ENCODE peak calls at places on chromosomes 5 and 9, in seven cellular contexts. One of them, this sample, is unnamed.

GRCh38 chr5:38601843-38602424 is 45.5 kb upstream of the LIFR start:
- DNase-seq in SJSA1: no peak
- DNase-seq in left ventricle myocardium inferior: no peak
- DNase-seq in adrenal gland: no peak
- DNase-seq in transverse colon: no peak
- DNase-seq in AG10803: no peak
- DNase-seq in NT2/D1: no peak
- DNase-seq in this sample: no peak

GRCh38 chr9:6444108-6444507 is 31.1 kb downstream of the UHRF2 start:
- DNase-seq in NT2/D1: no peak
- DNase-seq in SJSA1: no peak
- DNase-seq in adrenal gland: no peak
- DNase-seq in transverse colon: no peak
- DNase-seq in AG10803: no peak
- DNase-seq in left ventricle myocardium inferior: no peak
- DNase-seq in this sample: no peak

GRCh38 chr9:104009853-104010252 is 84.3 kb upstream of the SMC2 start:
- DNase-seq in left ventricle myocardium inferior: no peak
- DNase-seq in transverse colon: no peak
- DNase-seq in adrenal gland: no peak
- DNase-seq in NT2/D1: no peak
- DNase-seq in SJSA1: no peak
- DNase-seq in AG10803: no peak
- DNase-seq in this sample: no peak

GRCh38 chr9:109907400-109907799 is 127.4 kb downstream of the PALM2AKAP2 start:
- DNase-seq in SJSA1: peak; percentile 29
- DNase-seq in AG10803: no peak
- DNase-seq in transverse colon: peak; percentile 63
- DNase-seq in NT2/D1: no peak
- DNase-seq in adrenal gland: peak; percentile 36
- DNase-seq in left ventricle myocardium inferior: peak; percentile 37
- DNase-seq in this sample: no peak

GRCh38 chr9:123434619-123435240 is 78.7 kb downstream of the CRB2 start:
- DNase-seq in adrenal gland: no peak
- DNase-seq in transverse colon: no peak
- DNase-seq in left ventricle myocardium inferior: no peak
- DNase-seq in AG10803: no peak
- DNase-seq in NT2/D1: peak; percentile 50
- DNase-seq in SJSA1: no peak
- DNase-seq in this sample: no peak

GRCh38 chr9:33289501-33289900 is 815 bp upstream of the NFX1 start:
- DNase-seq in adrenal gland: peak; percentile 45
- DNase-seq in SJSA1: no peak
- DNase-seq in transverse colon: peak; percentile 23
- DNase-seq in left ventricle myocardium inferior: no peak
- DNase-seq in AG10803: peak; percentile 9
- DNase-seq in NT2/D1: no peak
- DNase-seq in this sample: no peak

GRCh38 chr5:133499896-133500295 is 112.4 kb downstream of the FSTL4 start:
- DNase-seq in SJSA1: no peak
- DNase-seq in left ventricle myocardium inferior: no peak
- DNase-seq in NT2/D1: no peak
- DNase-seq in AG10803: no peak
- DNase-seq in adrenal gland: no peak
- DNase-seq in transverse colon: peak; percentile 20
- DNase-seq in this sample: no peak

GRCh38 chr9:37324691-37325490 is 97.6 kb upstream of the GRHPR start:
- DNase-seq in NT2/D1: peak; percentile 8
- DNase-seq in adrenal gland: no peak
- DNase-seq in transverse colon: no peak
- DNase-seq in AG10803: no peak
- DNase-seq in left ventricle myocardium inferior: no peak
- DNase-seq in SJSA1: no peak
- DNase-seq in this sample: no peak

GRCh38 chr5:176183321-176184074 is 54.7 kb upstream of the SIMC1 start:
- DNase-seq in transverse colon: no peak
- DNase-seq in AG10803: no peak
- DNase-seq in NT2/D1: no peak
- DNase-seq in SJSA1: no peak
- DNase-seq in adrenal gland: no peak
- DNase-seq in left ventricle myocardium inferior: no peak
- DNase-seq in this sample: no peak

GRCh38 chr9:88998911-88999310 is 7.6 kb downstream of the S1PR3 start:
- DNase-seq in NT2/D1: no peak
- DNase-seq in adrenal gland: peak; percentile 94
- DNase-seq in left ventricle myocardium inferior: peak; percentile 66
- DNase-seq in SJSA1: no peak
- DNase-seq in AG10803: peak; percentile 69
- DNase-seq in transverse colon: no peak
- DNase-seq in this sample: no peak

GRCh38 chr9:69049094-69049493 is 13.5 kb downstream of the FXN start:
- DNase-seq in adrenal gland: no peak
- DNase-seq in NT2/D1: no peak
- DNase-seq in SJSA1: no peak
- DNase-seq in AG10803: no peak
- DNase-seq in transverse colon: no peak
- DNase-seq in left ventricle myocardium inferior: no peak
- DNase-seq in this sample: no peak

GRCh38 chr9:120904999-120905793 is 21.4 kb downstream of the TRAF1 start:
- DNase-seq in SJSA1: no peak
- DNase-seq in AG10803: no peak
- DNase-seq in transverse colon: no peak
- DNase-seq in left ventricle myocardium inferior: no peak
- DNase-seq in adrenal gland: no peak
- DNase-seq in NT2/D1: no peak
- DNase-seq in this sample: no peak

GRCh38 chr9:108813951-108814601 is 41.7 kb downstream of the ACTL7B start:
- DNase-seq in SJSA1: peak; percentile 27
- DNase-seq in NT2/D1: peak; percentile 32
- DNase-seq in AG10803: peak; percentile 42
- DNase-seq in left ventricle myocardium inferior: no peak
- DNase-seq in transverse colon: no peak
- DNase-seq in adrenal gland: peak; percentile 44
- DNase-seq in this sample: no peak

GRCh38 chr5:177442066-177442836 is 4.4 kb upstream of the PRR7 start:
- DNase-seq in SJSA1: no peak
- DNase-seq in transverse colon: no peak
- DNase-seq in left ventricle myocardium inferior: no peak
- DNase-seq in AG10803: no peak
- DNase-seq in adrenal gland: no peak
- DNase-seq in NT2/D1: no peak
- DNase-seq in this sample: no peak

GRCh38 chr5:401216-402034 is 41.6 kb upstream of the EXOC3 start:
- DNase-seq in AG10803: no peak
- DNase-seq in left ventricle myocardium inferior: no peak
- DNase-seq in SJSA1: no peak
- DNase-seq in adrenal gland: no peak
- DNase-seq in NT2/D1: no peak
- DNase-seq in transverse colon: no peak
- DNase-seq in this sample: no peak

GRCh38 chr9:34958411-34958982 is 412 bp downstream of the PHF24 start:
- DNase-seq in transverse colon: no peak
- DNase-seq in adrenal gland: no peak
- DNase-seq in left ventricle myocardium inferior: no peak
- DNase-seq in AG10803: no peak
- DNase-seq in NT2/D1: no peak
- DNase-seq in SJSA1: no peak
- DNase-seq in this sample: no peak

GRCh38 chr9:137784046-137784445 is 93.5 kb upstream of the CACNA1B start:
- DNase-seq in SJSA1: no peak
- DNase-seq in NT2/D1: no peak
- DNase-seq in AG10803: no peak
- DNase-seq in transverse colon: no peak
- DNase-seq in left ventricle myocardium inferior: no peak
- DNase-seq in adrenal gland: no peak
- DNase-seq in this sample: no peak

GRCh38 chr5:54091416-54092130 is 218.8 kb downstream of the ARL15 start:
- DNase-seq in left ventricle myocardium inferior: peak; percentile 30
- DNase-seq in NT2/D1: no peak
- DNase-seq in adrenal gland: no peak
- DNase-seq in transverse colon: no peak
- DNase-seq in SJSA1: no peak
- DNase-seq in AG10803: no peak
- DNase-seq in this sample: no peak

GRCh38 chr5:31319338-31319737 is 125.9 kb downstream of the CDH6 start:
- DNase-seq in left ventricle myocardium inferior: no peak
- DNase-seq in AG10803: no peak
- DNase-seq in NT2/D1: no peak
- DNase-seq in adrenal gland: no peak
- DNase-seq in transverse colon: no peak
- DNase-seq in SJSA1: no peak
- DNase-seq in this sample: no peak

GRCh38 chr9:72871685-72872084 is 81.2 kb downstream of the ALDH1A1 start:
- DNase-seq in SJSA1: peak; percentile 24
- DNase-seq in NT2/D1: no peak
- DNase-seq in transverse colon: no peak
- DNase-seq in adrenal gland: no peak
- DNase-seq in AG10803: peak; percentile 24
- DNase-seq in left ventricle myocardium inferior: no peak
- DNase-seq in this sample: no peak
- H3K4me3 ChIP-seq in SJSA1: no peak overlapping the region
- H3K4me3 ChIP-seq in NT2/D1: no peak overlapping the region
- H3K4me3 ChIP-seq in transverse colon: no peak overlapping the region
- H3K4me3 ChIP-seq in adrenal gland: no peak overlapping the region
- H3K4me3 ChIP-seq in AG10803: no peak overlapping the region
- H3K4me3 ChIP-seq in left ventricle myocardium inferior: peak overlapping the region; percentile 41
- H3K4me3 ChIP-seq in this sample: no peak overlapping the region

DNA sequence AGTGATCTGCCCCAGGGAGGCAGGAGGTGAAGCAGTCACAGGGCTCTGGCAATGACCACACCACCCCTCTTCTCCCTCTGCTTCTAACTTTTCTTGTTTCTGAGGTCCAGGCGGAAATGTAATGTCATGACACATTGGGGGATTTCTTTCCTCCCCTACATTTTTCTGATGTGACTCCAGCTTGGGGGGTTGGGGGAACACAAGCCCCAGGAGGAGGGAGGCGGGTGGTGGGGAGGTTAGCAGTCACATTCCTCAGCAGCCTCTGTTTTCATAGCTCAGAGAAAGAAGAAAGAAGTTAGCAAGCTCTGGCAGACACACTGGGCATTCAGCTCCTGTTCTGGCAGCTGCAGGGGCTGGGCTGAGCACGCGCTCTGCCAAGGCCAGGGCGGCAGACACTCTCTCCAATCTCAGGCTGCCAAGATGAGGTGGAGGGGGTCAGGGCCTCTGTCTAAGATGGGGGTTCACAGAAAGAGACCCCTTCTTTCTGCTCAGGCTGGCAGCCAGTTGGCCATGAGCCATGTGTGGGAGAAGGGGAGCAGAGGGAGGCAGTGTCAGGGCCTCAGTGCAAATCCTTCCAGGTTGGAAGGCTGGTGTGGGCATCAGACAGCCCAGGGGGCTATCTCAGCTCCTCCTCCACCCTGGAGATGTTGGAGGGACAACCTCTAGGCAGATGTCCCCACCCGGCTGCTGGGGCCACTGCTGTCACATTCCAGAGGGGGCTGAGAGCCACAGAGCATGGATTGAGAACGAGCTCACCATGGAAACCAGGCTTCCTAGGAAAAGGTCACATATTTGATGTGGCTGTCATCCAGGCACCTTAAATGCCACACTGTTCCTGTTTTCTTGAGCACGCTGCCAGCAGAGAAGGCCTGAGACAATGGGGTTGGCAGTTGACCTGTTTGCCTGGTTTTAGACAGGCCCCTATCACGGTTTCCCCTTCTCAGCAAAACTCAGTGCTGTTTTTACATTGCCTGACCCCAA is 20.1 kb upstream of the PFDN1 start:
- DNase-seq in adrenal gland: peak; percentile 62
- DNase-seq in AG10803: peak; percentile 95
- DNase-seq in transverse colon: no peak
- DNase-seq in NT2/D1: no peak
- DNase-seq in left ventricle myocardium inferior: peak; percentile 34
- DNase-seq in SJSA1: peak; percentile 96
- DNase-seq in this sample: no peak
- H3K4me3 ChIP-seq in adrenal gland: no peak overlapping the region
- H3K4me3 ChIP-seq in AG10803: peak overlapping the region; percentile 15
- H3K4me3 ChIP-seq in transverse colon: no peak overlapping the region
- H3K4me3 ChIP-seq in NT2/D1: peak overlapping the region; percentile 2
- H3K4me3 ChIP-seq in left ventricle myocardium inferior: no peak overlapping the region
- H3K4me3 ChIP-seq in SJSA1: no peak overlapping the region
- H3K4me3 ChIP-seq in this sample: no peak overlapping the region

GRCh38 chr9:136462664-136463063 is 20.2 kb downstream of the SEC16A start:
- DNase-seq in AG10803: no peak
- DNase-seq in left ventricle myocardium inferior: no peak
- DNase-seq in NT2/D1: no peak
- DNase-seq in transverse colon: no peak
- DNase-seq in SJSA1: no peak
- DNase-seq in adrenal gland: no peak
- DNase-seq in this sample: no peak
- H3K4me3 ChIP-seq in AG10803: no peak overlapping the region
- H3K4me3 ChIP-seq in left ventricle myocardium inferior: no peak overlapping the region
- H3K4me3 ChIP-seq in NT2/D1: no peak overlapping the region
- H3K4me3 ChIP-seq in transverse colon: no peak overlapping the region
- H3K4me3 ChIP-seq in SJSA1: no peak overlapping the region
- H3K4me3 ChIP-seq in adrenal gland: no peak overlapping the region
- H3K4me3 ChIP-seq in this sample: no peak overlapping the region

GRCh38 chr9:129555512-129556203 is 65.2 kb downstream of the C9orf50 start:
- DNase-seq in SJSA1: no peak
- DNase-seq in NT2/D1: no peak
- DNase-seq in AG10803: no peak
- DNase-seq in transverse colon: no peak
- DNase-seq in adrenal gland: no peak
- DNase-seq in left ventricle myocardium inferior: no peak
- DNase-seq in this sample: no peak

GRCh38 chr9:129558063-129558550 is 62.8 kb downstream of the C9orf50 start:
- DNase-seq in AG10803: no peak
- DNase-seq in adrenal gland: no peak
- DNase-seq in left ventricle myocardium inferior: no peak
- DNase-seq in NT2/D1: no peak
- DNase-seq in transverse colon: no peak
- DNase-seq in SJSA1: no peak
- DNase-seq in this sample: no peak

GRCh38 chr9:129554649-129555048 is 66.3 kb downstream of the C9orf50 start:
- DNase-seq in adrenal gland: no peak
- DNase-seq in AG10803: no peak
- DNase-seq in transverse colon: no peak
- DNase-seq in NT2/D1: no peak
- DNase-seq in SJSA1: no peak
- DNase-seq in left ventricle myocardium inferior: no peak
- DNase-seq in this sample: no peak

GRCh38 chr9:129557192-129558036 is 63.5 kb downstream of the C9orf50 start:
- DNase-seq in transverse colon: no peak
- DNase-seq in AG10803: no peak
- DNase-seq in adrenal gland: no peak
- DNase-seq in NT2/D1: peak; percentile 98
- DNase-seq in SJSA1: peak; percentile 72
- DNase-seq in left ventricle myocardium inferior: no peak
- DNase-seq in this sample: no peak

DNA sequence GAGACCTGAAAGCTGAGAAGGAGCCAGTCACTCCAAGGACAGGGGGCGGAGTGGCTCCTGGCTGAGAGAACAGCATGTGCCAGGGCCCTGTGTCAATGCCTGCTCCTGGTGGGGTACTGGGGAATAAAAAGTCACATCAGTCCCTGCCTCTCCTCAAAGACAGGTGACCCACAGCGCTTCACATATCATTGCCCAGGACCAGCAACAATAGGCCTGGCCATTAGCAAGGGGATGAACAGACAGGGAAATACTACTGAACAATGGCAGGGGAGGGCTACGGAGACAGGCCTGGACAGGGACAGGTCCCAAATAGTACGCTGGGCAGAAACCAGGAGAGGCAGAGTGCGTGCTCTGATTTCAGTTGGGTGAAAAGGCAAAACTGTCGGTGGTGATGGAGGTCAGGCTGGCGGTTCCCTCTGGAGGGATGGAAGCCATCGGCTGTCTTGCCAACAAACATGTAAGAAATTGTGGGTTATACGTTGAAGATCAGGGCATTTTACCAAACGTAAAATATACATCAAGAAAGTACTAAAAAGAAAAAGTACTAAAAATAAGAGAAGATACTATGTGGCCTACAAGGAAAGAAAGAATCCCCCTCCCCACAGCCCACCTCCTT is 64.2 kb downstream of the C9orf50 start:
- DNase-seq in SJSA1: no peak
- DNase-seq in NT2/D1: no peak
- DNase-seq in adrenal gland: no peak
- DNase-seq in AG10803: no peak
- DNase-seq in left ventricle myocardium inferior: no peak
- DNase-seq in transverse colon: no peak
- DNase-seq in this sample: no peak
- H3K4me3 ChIP-seq in SJSA1: no peak overlapping the region
- H3K4me3 ChIP-seq in NT2/D1: peak overlapping the region; percentile 45
- H3K4me3 ChIP-seq in adrenal gland: no peak overlapping the region
- H3K4me3 ChIP-seq in AG10803: no peak overlapping the region
- H3K4me3 ChIP-seq in left ventricle myocardium inferior: no peak overlapping the region
- H3K4me3 ChIP-seq in transverse colon: no peak overlapping the region
- H3K4me3 ChIP-seq in this sample: no peak overlapping the region

This sample was measured in CD4-positive, alpha-beta memory T cell.